ENCODE peak calls at places on chromosomes 2 and 18, in four cellular contexts. V is iris pigment epithelial cell, T is fibroblast of mammary gland, E is GM20000. M is an unnamed sample.

GRCh38 chr2:206856474-206856873 is 82.8 kb upstream of the CPO start:
- DNase-seq in T (peak; percentile 49), V (peak; percentile 63), E (no peak), M (peak; percentile 72)

GRCh38 chr2:61434314-61434713 is 36.6 kb downstream of the USP34 start:
- DNase-seq in V (peak; percentile 25), E (no peak), T (peak; percentile 23), M (no peak)

GRCh38 chr2:12928197-12928596 is 211.5 kb downstream of the TRIB2 start:
- DNase-seq in T (peak; percentile 80), E (no peak), V (peak; percentile 87), M (peak; percentile 91)

GRCh38 chr2:8457092-8457481 is 224.8 kb upstream of the ID2 start:
- DNase-seq in E (peak; percentile 51), T (no peak), V (no peak), M (no peak)

GRCh38 chr2:3450385-3451031 is 68.8 kb downstream of the ADI1 start:
- DNase-seq in T (no peak), E (no peak), V (no peak), M (no peak)

GRCh38 chr18:49521251-49521650 is 34.2 kb upstream of the C18orf32 start:
- DNase-seq in T (peak; percentile 2), V (no peak), E (no peak), M (peak; percentile 11)

GRCh38 chr2:100230754-100231153 is 88.4 kb upstream of the AFF3 start:
- DNase-seq in E (no peak), T (no peak), V (peak; percentile 16), M (no peak)

GRCh38 chr2:406231-406630 is 118.3 kb upstream of the ALKAL2 start:
- DNase-seq in T (no peak), V (no peak), E (no peak), M (no peak)